ENCODE peak calls at places on chromosomes 5 and 9, in eight cellular contexts. N, S, E, H, U, C, G and B are unnamed samples.
A peak's percentile ranks its signal among the peaks of the same experiment; 100 is the strongest.

GRCh38 chr9:6703898-6704639 is 53.7 kb upstream of the KDM4C start:
- DNase-seq in N (peak; percentile 91), S (peak; percentile 88), E (peak; percentile 70), H (peak; percentile 95), U (peak; percentile 79), C (peak; percentile 93), G (peak; percentile 73), B (peak; percentile 62)

GRCh38 chr9:85289142-85289541 is 452.6 kb downstream of the AGTPBP1 start:
- DNase-seq in N (no peak), S (no peak), E (no peak), H (no peak), U (no peak), C (no peak), G (no peak), B (no peak)

GRCh38 chr9:129164246-129164930 is 13.7 kb downstream of the IER5L start:
- DNase-seq in N (peak; percentile 62), S (peak; percentile 67), E (peak; percentile 45), H (no peak), U (no peak), C (no peak), G (no peak), B (no peak)

GRCh38 chr9:69898714-69899209 is 78.1 kb downstream of the CFAP95 start:
- DNase-seq in N (no peak), S (no peak), E (no peak), H (no peak), U (no peak), C (no peak), G (peak; percentile 76), B (no peak)

GRCh38 chr5:33457124-33457523 is 16.4 kb downstream of the TARS1 start:
- DNase-seq in N (no peak), S (no peak), E (no peak), H (no peak), U (no peak), C (no peak), G (no peak), B (no peak)

GRCh38 chr5:148416921-148417320 is 33.2 kb downstream of the FBXO38 start:
- DNase-seq in N (no peak), S (no peak), E (no peak), H (peak; percentile 13), U (no peak), C (no peak), G (no peak), B (peak; percentile 9)

GRCh38 chr5:6729400-6730310 is 16.4 kb downstream of the TENT4A start:
- DNase-seq in N (peak; percentile 63), S (no peak), E (no peak), H (no peak), U (peak; percentile 42), C (peak; percentile 76), G (no peak), B (no peak)

GRCh38 chr5:76403963-76404693 is 1.0 kb downstream of the IQGAP2 start:
- DNase-seq in N (peak; percentile 77), S (peak; percentile 77), E (no peak), H (peak; percentile 89), U (peak; percentile 76), C (peak; percentile 53), G (no peak), B (no peak)

GRCh38 chr9:136787690-136788400 is 3.3 kb upstream of the TMEM141 start:
- DNase-seq in N (peak; percentile 77), S (peak; percentile 90), E (peak; percentile 69), H (peak; percentile 81), U (peak; percentile 77), C (peak; percentile 77), G (peak; percentile 69), B (peak; percentile 41)

GRCh38 chr9:114396558-114397218 is 8.9 kb upstream of the AKNA start:
- DNase-seq in N (no peak), S (peak; percentile 76), E (peak; percentile 75), H (peak; percentile 91), U (no peak), C (no peak), G (no peak), B (no peak)

GRCh38 chr9:110179734-110180133 is 28.2 kb downstream of the C9orf152 start:
- DNase-seq in N (no peak), S (no peak), E (no peak), H (no peak), U (no peak), C (no peak), G (peak; percentile 63), B (no peak)

GRCh38 chr5:177610770-177611445 is 11.0 kb downstream of the B4GALT7 start:
- DNase-seq in N (no peak), S (no peak), E (no peak), H (no peak), U (no peak), C (no peak), G (no peak), B (no peak)

GRCh38 chr5:128574041-128574440 is 36.0 kb upstream of the FBN2 start:
- DNase-seq in N (no peak), S (no peak), E (no peak), H (peak; percentile 60), U (no peak), C (no peak), G (peak; percentile 72), B (no peak)

GRCh38 chr5:5683174-5683573 is 260.7 kb downstream of the ICE1 start:
- DNase-seq in N (no peak), S (no peak), E (no peak), H (peak; percentile 37), U (no peak), C (no peak), G (no peak), B (no peak)

GRCh38 chr5:116881921-116882531 is 307.4 kb upstream of the SEMA6A start:
- DNase-seq in N (no peak), S (no peak), E (no peak), H (no peak), U (no peak), C (no peak), G (no peak), B (no peak)

DNA sequence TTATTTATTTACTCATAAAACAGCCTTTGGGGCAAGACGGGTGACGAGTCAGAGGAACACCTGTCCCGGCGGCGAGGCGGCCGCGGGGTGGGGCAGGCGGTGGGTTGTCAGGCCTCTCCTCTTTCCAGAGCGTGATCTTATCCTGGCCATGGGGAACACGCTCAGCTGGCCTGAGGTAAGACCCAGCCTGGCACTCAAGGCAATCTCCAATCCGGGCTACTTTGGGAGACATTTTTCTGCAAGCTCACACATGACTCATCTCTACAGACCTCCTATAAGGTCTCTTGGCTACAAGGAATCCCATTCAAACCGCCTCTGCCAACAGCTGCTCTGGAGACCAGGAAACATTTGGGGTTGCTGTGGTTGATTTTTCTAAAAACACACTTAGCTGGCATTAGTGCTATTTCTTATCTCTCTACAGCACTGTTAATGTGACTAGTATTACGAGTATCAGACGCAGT is 6.2 kb downstream of the RAPGEF1 start:
- DNase-seq in N (peak; percentile 58), S (peak; percentile 79), E (no peak), H (peak; percentile 89), U (peak; percentile 48), C (peak; percentile 86), G (peak; percentile 94), B (no peak)
- H3K27ac ChIP-seq in N (peak overlapping the region; percentile 79), S (peak overlapping the region; percentile 89), E (no peak overlapping the region), H (no peak overlapping the region), U (peak overlapping the region; percentile 20), C (peak overlapping the region; percentile 89), G (peak overlapping the region; percentile 92), B (no peak overlapping the region)

GRCh38 chr9:132002827-132003704 is 76.6 kb downstream of the MED27 start:
- DNase-seq in N (no peak), S (no peak), E (no peak), H (no peak), U (no peak), C (no peak), G (no peak), B (no peak)

GRCh38 chr9:132001550-132001949 is 78.1 kb downstream of the MED27 start:
- DNase-seq in N (no peak), S (no peak), E (no peak), H (no peak), U (no peak), C (no peak), G (no peak), B (no peak)

GRCh38 chr9:131999692-132000551 is 79.7 kb downstream of the MED27 start:
- DNase-seq in N (no peak), S (no peak), E (no peak), H (no peak), U (no peak), C (no peak), G (peak; percentile 73), B (no peak)

GRCh38 chr9:131997779-131998178 is 81.9 kb downstream of the MED27 start:
- DNase-seq in N (no peak), S (no peak), E (peak; percentile 32), H (no peak), U (no peak), C (no peak), G (no peak), B (no peak)

GRCh38 chr9:132000659-132001058 is 79.0 kb downstream of the MED27 start:
- DNase-seq in N (no peak), S (no peak), E (no peak), H (no peak), U (no peak), C (no peak), G (no peak), B (no peak)
- H3K27ac ChIP-seq in N (no peak overlapping the region), S (no peak overlapping the region), E (no peak overlapping the region), H (no peak overlapping the region), U (no peak overlapping the region), C (no peak overlapping the region), G (no peak overlapping the region), B (no peak overlapping the region)

GRCh38 chr9:79764377-79764776 is 192.6 kb downstream of the TLE4 start:
- DNase-seq in N (peak; percentile 38), S (peak; percentile 30), E (peak; percentile 40), H (peak; percentile 70), U (no peak), C (no peak), G (peak; percentile 83), B (no peak)

GRCh38 chr9:79763861-79764260 is 192.1 kb downstream of the TLE4 start:
- DNase-seq in N (peak; percentile 8), S (no peak), E (peak; percentile 53), H (no peak), U (no peak), C (peak; percentile 54), G (no peak), B (no peak)

GRCh38 chr9:79768199-79768598 is 196.4 kb downstream of the TLE4 start:
- DNase-seq in N (no peak), S (no peak), E (peak; percentile 63), H (peak; percentile 9), U (peak; percentile 62), C (no peak), G (no peak), B (no peak)

GRCh38 chr9:79766091-79766490 is 194.3 kb downstream of the TLE4 start:
- DNase-seq in N (no peak), S (no peak), E (no peak), H (no peak), U (peak; percentile 13), C (no peak), G (no peak), B (no peak)

GRCh38 chr9:79765466-79765865 is 193.7 kb downstream of the TLE4 start:
- DNase-seq in N (no peak), S (no peak), E (no peak), H (peak; percentile 19), U (no peak), C (no peak), G (no peak), B (no peak)
- H3K27ac ChIP-seq in N (no peak overlapping the region), S (no peak overlapping the region), E (no peak overlapping the region), H (no peak overlapping the region), U (no peak overlapping the region), C (no peak overlapping the region), G (no peak overlapping the region), B (no peak overlapping the region)

DNA sequence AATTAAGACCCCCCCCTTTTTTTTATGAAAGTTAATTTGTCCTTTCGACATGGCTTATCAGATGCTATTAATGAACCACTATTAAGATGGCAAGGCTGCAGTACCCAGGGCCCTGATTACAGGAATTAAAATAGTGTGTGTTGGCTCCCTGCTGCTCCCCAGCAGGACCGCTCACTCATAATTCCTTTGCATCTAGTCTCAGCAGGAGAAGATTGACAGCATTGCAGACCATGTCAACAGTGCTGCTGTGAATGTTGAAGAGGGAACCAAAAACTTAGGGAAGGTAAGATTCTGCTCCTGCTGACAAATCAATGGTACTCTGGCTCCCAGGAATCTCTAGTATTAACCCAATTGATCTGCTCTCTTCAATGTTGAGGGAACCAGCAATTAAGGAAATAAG is 61.0 kb downstream of the STX17 start:
- DNase-seq in N (no peak), S (no peak), E (no peak), H (peak; percentile 83), U (no peak), C (no peak), G (no peak), B (no peak)
- H3K27ac ChIP-seq in N (no peak overlapping the region), S (no peak overlapping the region), E (no peak overlapping the region), H (no peak overlapping the region), U (no peak overlapping the region), C (no peak overlapping the region), G (no peak overlapping the region), B (no peak overlapping the region)